ENCODE peak calls at places on chromosomes 13 and 19, in four cellular contexts. One of them, this sample, is unnamed.

GRCh38 chr19:7831452-7831851 is 1.4 kb downstream of the EVI5L start:
- DNase-seq in left cardiac atrium: no peak
- DNase-seq in M059J: no peak
- DNase-seq in uterus: no peak
- DNase-seq in this sample: no peak

GRCh38 chr19:3671680-3672574 is 28.3 kb downstream of the PIP5K1C start:
- DNase-seq in left cardiac atrium: peak
- DNase-seq in M059J: no peak
- DNase-seq in uterus: peak
- DNase-seq in this sample: no peak

GRCh38 chr19:5480427-5480836 is 25.2 kb downstream of the ZNRF4 start:
- DNase-seq in uterus: no peak
- DNase-seq in M059J: peak
- DNase-seq in left cardiac atrium: no peak
- DNase-seq in this sample: peak

GRCh38 chr19:9139609-9140158 is 513 bp upstream of the ZNF317 start:
- DNase-seq in M059J: no peak
- DNase-seq in uterus: no peak
- DNase-seq in left cardiac atrium: no peak
- DNase-seq in this sample: no peak

GRCh38 chr13:23391752-23392151 is 41.8 kb downstream of the SACS start:
- DNase-seq in left cardiac atrium: no peak
- DNase-seq in uterus: no peak
- DNase-seq in M059J: no peak
- DNase-seq in this sample: no peak

GRCh38 chr13:27043013-27043412 is 128.6 kb downstream of the USP12 start:
- DNase-seq in uterus: peak
- DNase-seq in left cardiac atrium: no peak
- DNase-seq in M059J: peak
- DNase-seq in this sample: peak

GRCh38 chr13:110379358-110379757 is 72.3 kb downstream of the COL4A2 start:
- DNase-seq in left cardiac atrium: no peak
- DNase-seq in uterus: no peak
- DNase-seq in M059J: no peak
- DNase-seq in this sample: no peak

GRCh38 chr13:75372517-75372916 is 109.5 kb downstream of the TBC1D4 start:
- DNase-seq in M059J: peak
- DNase-seq in uterus: no peak
- DNase-seq in left cardiac atrium: no peak
- DNase-seq in this sample: no peak

GRCh38 chr19:32881766-32882165 is 12.2 kb upstream of the SLC7A9 start:
- DNase-seq in left cardiac atrium: no peak
- DNase-seq in uterus: no peak
- DNase-seq in M059J: no peak
- DNase-seq in this sample: no peak

GRCh38 chr13:80360298-80360827 is 19.4 kb upstream of the SPRY2 start:
- DNase-seq in left cardiac atrium: no peak
- DNase-seq in uterus: no peak
- DNase-seq in M059J: no peak
- DNase-seq in this sample: no peak

GRCh38 chr13:31101511-31102170 is 60.1 kb downstream of the HSPH1 start:
- DNase-seq in uterus: no peak
- DNase-seq in left cardiac atrium: no peak
- DNase-seq in M059J: peak
- DNase-seq in this sample: no peak

GRCh38 chr13:112131740-112132113 is 64.8 kb downstream of the SOX1 start:
- DNase-seq in uterus: no peak
- DNase-seq in left cardiac atrium: no peak
- DNase-seq in M059J: no peak
- DNase-seq in this sample: no peak

GRCh38 chr13:113155201-113155600 is 3.2 kb upstream of the PROZ start:
- DNase-seq in left cardiac atrium: no peak
- DNase-seq in uterus: no peak
- DNase-seq in M059J: no peak
- DNase-seq in this sample: no peak

GRCh38 chr13:75175575-75175974 is 306.4 kb downstream of the TBC1D4 start:
- DNase-seq in M059J: peak
- DNase-seq in uterus: no peak
- DNase-seq in left cardiac atrium: no peak
- DNase-seq in this sample: no peak

GRCh38 chr19:10219678-10220077 is 11.5 kb downstream of the S1PR2 start:
- DNase-seq in left cardiac atrium: no peak
- DNase-seq in M059J: peak
- DNase-seq in uterus: no peak
- DNase-seq in this sample: no peak

GRCh38 chr19:4186087-4186993 is 3.9 kb downstream of the ANKRD24 start:
- DNase-seq in M059J: peak
- DNase-seq in uterus: peak
- DNase-seq in left cardiac atrium: peak
- DNase-seq in this sample: peak

GRCh38 chr19:1057185-1057857 is 9.6 kb upstream of the ARHGAP45 start:
- DNase-seq in M059J: peak
- DNase-seq in uterus: no peak
- DNase-seq in left cardiac atrium: peak
- DNase-seq in this sample: no peak

GRCh38 chr13:97422118-97423054 is 11.6 kb upstream of the RAP2A start:
- DNase-seq in M059J: peak
- DNase-seq in uterus: no peak
- DNase-seq in left cardiac atrium: no peak
- DNase-seq in this sample: peak

GRCh38 chr13:45219938-45220375 is 19.1 kb upstream of the KCTD4 start:
- DNase-seq in left cardiac atrium: no peak
- DNase-seq in uterus: no peak
- DNase-seq in M059J: peak
- DNase-seq in this sample: no peak